ENCODE peak calls at places on chromosome 18, in seven cellular contexts. One of them, this sample, is unnamed. For H3K4me1 and H3K36me3, the result is how much of the 10 kb centered on the place peaks cover.

GRCh38 chr18:10453261-10453884 is 1.1 kb upstream of the APCDD1 start:
- DNase-seq in heart right ventricle: no peak
- DNase-seq in effector memory CD4-positive, alpha-beta T cell: no peak
- DNase-seq in upper lobe of right lung: no peak
- DNase-seq in kidney: no peak
- DNase-seq in upper lobe of left lung: no peak
- DNase-seq in neural progenitor cell: no peak
- DNase-seq in this sample: no peak

GRCh38 chr18:33567705-33568104 is 10.3 kb upstream of the ASXL3 start:
- DNase-seq in effector memory CD4-positive, alpha-beta T cell: no peak
- DNase-seq in heart right ventricle: no peak
- DNase-seq in upper lobe of left lung: no peak
- DNase-seq in neural progenitor cell: no peak
- DNase-seq in kidney: no peak
- DNase-seq in upper lobe of right lung: no peak
- DNase-seq in this sample: no peak

GRCh38 chr18:26806224-26806623 is 59.3 kb downstream of the AQP4 start:
- DNase-seq in upper lobe of left lung: no peak
- DNase-seq in heart right ventricle: no peak
- DNase-seq in neural progenitor cell: no peak
- DNase-seq in kidney: no peak
- DNase-seq in upper lobe of right lung: no peak
- DNase-seq in effector memory CD4-positive, alpha-beta T cell: no peak
- DNase-seq in this sample: no peak

GRCh38 chr18:25223211-25223610 is 128.8 kb downstream of the ZNF521 start:
- DNase-seq in upper lobe of left lung: no peak
- DNase-seq in heart right ventricle: no peak
- DNase-seq in neural progenitor cell: peak
- DNase-seq in kidney: no peak
- DNase-seq in effector memory CD4-positive, alpha-beta T cell: no peak
- DNase-seq in upper lobe of right lung: no peak
- DNase-seq in this sample: no peak

GRCh38 chr18:2856499-2856898 is 9.7 kb downstream of the EMILIN2 start:
- DNase-seq in heart right ventricle: no peak
- DNase-seq in neural progenitor cell: no peak
- DNase-seq in upper lobe of right lung: no peak
- DNase-seq in kidney: no peak
- DNase-seq in upper lobe of left lung: no peak
- DNase-seq in effector memory CD4-positive, alpha-beta T cell: no peak
- DNase-seq in this sample: peak

GRCh38 chr18:67599277-67599676 is 82.8 kb upstream of the DSEL start:
- DNase-seq in heart right ventricle: no peak
- DNase-seq in neural progenitor cell: no peak
- DNase-seq in kidney: no peak
- DNase-seq in upper lobe of right lung: no peak
- DNase-seq in effector memory CD4-positive, alpha-beta T cell: no peak
- DNase-seq in upper lobe of left lung: no peak
- DNase-seq in this sample: no peak

GRCh38 chr18:13159579-13159978 is 59.0 kb upstream of the LDLRAD4 start:
- DNase-seq in neural progenitor cell: peak
- DNase-seq in upper lobe of right lung: no peak
- DNase-seq in heart right ventricle: peak
- DNase-seq in effector memory CD4-positive, alpha-beta T cell: no peak
- DNase-seq in upper lobe of left lung: no peak
- DNase-seq in kidney: no peak
- DNase-seq in this sample: peak

GRCh38 chr18:28905509-28905908 is 728.6 kb upstream of the CDH2 start:
- DNase-seq in neural progenitor cell: no peak
- DNase-seq in effector memory CD4-positive, alpha-beta T cell: no peak
- DNase-seq in heart right ventricle: no peak
- DNase-seq in kidney: no peak
- DNase-seq in upper lobe of right lung: no peak
- DNase-seq in upper lobe of left lung: no peak
- DNase-seq in this sample: no peak

GRCh38 chr18:79902640-79903039 is 48.8 kb downstream of the SLC66A2 start:
- DNase-seq in neural progenitor cell: no peak
- DNase-seq in kidney: no peak
- DNase-seq in upper lobe of left lung: peak
- DNase-seq in effector memory CD4-positive, alpha-beta T cell: no peak
- DNase-seq in upper lobe of right lung: peak
- DNase-seq in heart right ventricle: no peak
- DNase-seq in this sample: no peak

GRCh38 chr18:59748628-59749360 is 51.6 kb upstream of the CCBE1 start:
- DNase-seq in heart right ventricle: no peak
- DNase-seq in effector memory CD4-positive, alpha-beta T cell: no peak
- DNase-seq in upper lobe of right lung: no peak
- DNase-seq in neural progenitor cell: no peak
- DNase-seq in upper lobe of left lung: no peak
- DNase-seq in kidney: no peak
- DNase-seq in this sample: no peak

GRCh38 chr18:23703057-23703986 is 14.1 kb downstream of the LAMA3 start:
- DNase-seq in effector memory CD4-positive, alpha-beta T cell: no peak
- DNase-seq in upper lobe of left lung: no peak
- DNase-seq in upper lobe of right lung: no peak
- DNase-seq in kidney: no peak
- DNase-seq in heart right ventricle: peak
- DNase-seq in neural progenitor cell: peak
- DNase-seq in this sample: peak

GRCh38 chr18:31509571-31509970 is 11.6 kb downstream of the DSG2 start:
- DNase-seq in effector memory CD4-positive, alpha-beta T cell: no peak
- DNase-seq in upper lobe of right lung: no peak
- DNase-seq in upper lobe of left lung: no peak
- DNase-seq in heart right ventricle: no peak
- DNase-seq in neural progenitor cell: no peak
- DNase-seq in kidney: no peak
- DNase-seq in this sample: no peak

GRCh38 chr18:54387631-54388030 is 29.9 kb downstream of the C18orf54 start:
- DNase-seq in effector memory CD4-positive, alpha-beta T cell: no peak
- DNase-seq in upper lobe of right lung: no peak
- DNase-seq in kidney: no peak
- DNase-seq in upper lobe of left lung: no peak
- DNase-seq in heart right ventricle: no peak
- DNase-seq in neural progenitor cell: no peak
- DNase-seq in this sample: no peak

GRCh38 chr18:25727281-25727680 is 363.1 kb downstream of the SS18 start:
- DNase-seq in upper lobe of right lung: no peak
- DNase-seq in kidney: no peak
- DNase-seq in upper lobe of left lung: no peak
- DNase-seq in heart right ventricle: no peak
- DNase-seq in effector memory CD4-positive, alpha-beta T cell: no peak
- DNase-seq in neural progenitor cell: no peak
- DNase-seq in this sample: no peak

GRCh38 chr18:34880403-34880802 is 160.8 kb upstream of the MAPRE2 start:
- DNase-seq in heart right ventricle: no peak
- DNase-seq in effector memory CD4-positive, alpha-beta T cell: no peak
- DNase-seq in neural progenitor cell: no peak
- DNase-seq in upper lobe of left lung: no peak
- DNase-seq in upper lobe of right lung: no peak
- DNase-seq in kidney: no peak
- DNase-seq in this sample: no peak

GRCh38 chr18:51726614-51727013 is 529.1 kb upstream of the MEX3C start:
- DNase-seq in neural progenitor cell: no peak
- DNase-seq in kidney: no peak
- DNase-seq in heart right ventricle: no peak
- DNase-seq in upper lobe of right lung: no peak
- DNase-seq in effector memory CD4-positive, alpha-beta T cell: no peak
- DNase-seq in upper lobe of left lung: no peak
- DNase-seq in this sample: no peak

GRCh38 chr18:52888014-52888413 is 548.0 kb downstream of the DCC start:
- DNase-seq in neural progenitor cell: peak
- DNase-seq in upper lobe of left lung: no peak
- DNase-seq in upper lobe of right lung: no peak
- DNase-seq in heart right ventricle: no peak
- DNase-seq in effector memory CD4-positive, alpha-beta T cell: no peak
- DNase-seq in kidney: no peak
- DNase-seq in this sample: no peak

GRCh38 chr18:30889582-30890301 is 152.8 kb downstream of the DSC3 start:
- DNase-seq in neural progenitor cell: peak
- DNase-seq in effector memory CD4-positive, alpha-beta T cell: no peak
- DNase-seq in upper lobe of right lung: no peak
- DNase-seq in heart right ventricle: no peak
- DNase-seq in kidney: no peak
- DNase-seq in upper lobe of left lung: no peak
- DNase-seq in this sample: no peak

GRCh38 chr18:48133675-48134251 is 203.3 kb upstream of the SMAD2 start:
- DNase-seq in neural progenitor cell: no peak
- DNase-seq in kidney: no peak
- DNase-seq in upper lobe of left lung: no peak
- DNase-seq in heart right ventricle: no peak
- DNase-seq in effector memory CD4-positive, alpha-beta T cell: no peak
- DNase-seq in upper lobe of right lung: no peak
- DNase-seq in this sample: no peak

GRCh38 chr18:22935431-22935830 is 2.3 kb downstream of the RBBP8 start:
- DNase-seq in kidney: no peak
- DNase-seq in upper lobe of left lung: no peak
- DNase-seq in effector memory CD4-positive, alpha-beta T cell: no peak
- DNase-seq in upper lobe of right lung: no peak
- DNase-seq in heart right ventricle: no peak
- DNase-seq in neural progenitor cell: peak
- DNase-seq in this sample: no peak

GRCh38 chr18:65753520-65753919 is 2.7 kb downstream of the CDH7 start:
- DNase-seq in neural progenitor cell: peak
- DNase-seq in upper lobe of right lung: no peak
- DNase-seq in kidney: no peak
- DNase-seq in heart right ventricle: no peak
- DNase-seq in upper lobe of left lung: no peak
- DNase-seq in effector memory CD4-positive, alpha-beta T cell: no peak
- DNase-seq in this sample: no peak

GRCh38 chr18:62484941-62485340 is 37.9 kb upstream of the ZCCHC2 start:
- DNase-seq in upper lobe of left lung: no peak
- DNase-seq in kidney: no peak
- DNase-seq in heart right ventricle: no peak
- DNase-seq in effector memory CD4-positive, alpha-beta T cell: no peak
- DNase-seq in neural progenitor cell: no peak
- DNase-seq in upper lobe of right lung: no peak
- DNase-seq in this sample: no peak

GRCh38 chr18:21386523-21387240 is 144.7 kb downstream of the GREB1L start:
- DNase-seq in upper lobe of left lung: no peak
- DNase-seq in heart right ventricle: no peak
- DNase-seq in neural progenitor cell: no peak
- DNase-seq in kidney: no peak
- DNase-seq in effector memory CD4-positive, alpha-beta T cell: no peak
- DNase-seq in upper lobe of right lung: no peak
- DNase-seq in this sample: no peak

GRCh38 chr18:23574611-23575308 is 11.5 kb downstream of the NPC1 start:
- DNase-seq in upper lobe of left lung: no peak
- DNase-seq in heart right ventricle: no peak
- DNase-seq in effector memory CD4-positive, alpha-beta T cell: no peak
- DNase-seq in kidney: no peak
- DNase-seq in upper lobe of right lung: no peak
- DNase-seq in neural progenitor cell: no peak
- DNase-seq in this sample: no peak

GRCh38 chr18:51603111-51603510 is 405.6 kb upstream of the MEX3C start:
- DNase-seq in effector memory CD4-positive, alpha-beta T cell: no peak
- DNase-seq in heart right ventricle: no peak
- DNase-seq in neural progenitor cell: peak
- DNase-seq in kidney: no peak
- DNase-seq in upper lobe of right lung: no peak
- DNase-seq in upper lobe of left lung: no peak
- DNase-seq in this sample: no peak

GRCh38 chr18:53147472-53147871 is 807.5 kb downstream of the DCC start:
- DNase-seq in effector memory CD4-positive, alpha-beta T cell: no peak
- DNase-seq in kidney: no peak
- DNase-seq in heart right ventricle: no peak
- DNase-seq in upper lobe of right lung: no peak
- DNase-seq in upper lobe of left lung: no peak
- DNase-seq in neural progenitor cell: no peak
- DNase-seq in this sample: no peak

GRCh38 chr18:12628706-12629702 is 28.9 kb downstream of the SPIRE1 start:
- DNase-seq in upper lobe of right lung: no peak
- DNase-seq in neural progenitor cell: no peak
- DNase-seq in heart right ventricle: no peak
- DNase-seq in effector memory CD4-positive, alpha-beta T cell: no peak
- DNase-seq in kidney: no peak
- DNase-seq in upper lobe of left lung: no peak
- DNase-seq in this sample: no peak

GRCh38 chr18:22710628-22711380 is 222.3 kb upstream of the RBBP8 start:
- DNase-seq in upper lobe of left lung: peak
- DNase-seq in upper lobe of right lung: peak
- DNase-seq in heart right ventricle: peak
- DNase-seq in effector memory CD4-positive, alpha-beta T cell: no peak
- DNase-seq in neural progenitor cell: peak
- DNase-seq in kidney: peak
- DNase-seq in this sample: no peak

GRCh38 chr18:21327101-21327500 is 85.1 kb downstream of the GREB1L start:
- DNase-seq in neural progenitor cell: no peak
- DNase-seq in kidney: no peak
- DNase-seq in upper lobe of right lung: no peak
- DNase-seq in effector memory CD4-positive, alpha-beta T cell: no peak
- DNase-seq in upper lobe of left lung: no peak
- DNase-seq in heart right ventricle: no peak
- DNase-seq in this sample: no peak

DNA sequence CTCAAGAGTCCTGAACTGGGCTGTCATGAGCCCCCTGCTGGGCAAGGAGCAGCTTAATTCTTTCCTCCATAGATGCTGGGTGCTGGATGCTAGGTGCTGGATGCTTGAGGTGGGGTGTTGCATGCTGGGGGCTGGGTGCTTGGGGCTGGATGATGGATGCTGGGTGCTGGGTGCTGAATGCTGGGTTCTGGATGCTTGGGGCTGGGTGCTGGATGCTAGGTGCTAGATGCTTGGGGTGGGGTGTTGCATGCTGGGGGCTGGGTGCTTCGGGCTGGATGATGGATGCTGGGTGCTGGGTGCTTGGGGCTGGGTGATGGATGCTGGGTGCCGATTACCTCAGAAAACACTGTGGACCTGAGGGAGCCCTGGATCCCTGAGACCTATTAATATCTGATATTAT is 837.7 kb downstream of the GALR1 start:
- DNase-seq in kidney: no peak
- DNase-seq in upper lobe of left lung: no peak
- DNase-seq in upper lobe of right lung: no peak
- DNase-seq in neural progenitor cell: no peak
- DNase-seq in heart right ventricle: no peak
- DNase-seq in effector memory CD4-positive, alpha-beta T cell: no peak
- DNase-seq in this sample: no peak
- H3K4me1 ChIP-seq in kidney: under half
- H3K4me1 ChIP-seq in upper lobe of left lung: under half
- H3K4me1 ChIP-seq in upper lobe of right lung: under half
- H3K4me1 ChIP-seq in neural progenitor cell: under half
- H3K4me1 ChIP-seq in heart right ventricle: under half
- H3K4me1 ChIP-seq in effector memory CD4-positive, alpha-beta T cell: under half
- H3K4me1 ChIP-seq in this sample: under half

GRCh38 chr18:7647500-7647899 is 80.4 kb downstream of the PTPRM start:
- DNase-seq in upper lobe of left lung: no peak
- DNase-seq in kidney: no peak
- DNase-seq in neural progenitor cell: no peak
- DNase-seq in upper lobe of right lung: no peak
- DNase-seq in effector memory CD4-positive, alpha-beta T cell: no peak
- DNase-seq in heart right ventricle: no peak
- DNase-seq in this sample: no peak
- H3K36me3 ChIP-seq in upper lobe of left lung: under half
- H3K36me3 ChIP-seq in kidney: under half
- H3K36me3 ChIP-seq in neural progenitor cell: under half
- H3K36me3 ChIP-seq in upper lobe of right lung: under half
- H3K36me3 ChIP-seq in effector memory CD4-positive, alpha-beta T cell: under half
- H3K36me3 ChIP-seq in heart right ventricle: under half
- H3K36me3 ChIP-seq in this sample: under half

GRCh38 chr18:45844938-45845337 is 19.5 kb downstream of the SIGLEC15 start:
- DNase-seq in heart right ventricle: no peak
- DNase-seq in neural progenitor cell: no peak
- DNase-seq in kidney: no peak
- DNase-seq in upper lobe of right lung: no peak
- DNase-seq in effector memory CD4-positive, alpha-beta T cell: no peak
- DNase-seq in upper lobe of left lung: no peak
- DNase-seq in this sample: no peak
- H3K4me3 ChIP-seq in heart right ventricle: no peak
- H3K4me3 ChIP-seq in neural progenitor cell: no peak
- H3K4me3 ChIP-seq in kidney: no peak
- H3K4me3 ChIP-seq in upper lobe of right lung: no peak
- H3K4me3 ChIP-seq in effector memory CD4-positive, alpha-beta T cell: no peak
- H3K4me3 ChIP-seq in upper lobe of left lung: no peak
- H3K4me3 ChIP-seq in this sample: no peak

GRCh38 chr18:8625693-8626092 is 16.5 kb downstream of the RAB12 start:
- DNase-seq in upper lobe of right lung: no peak
- DNase-seq in upper lobe of left lung: peak
- DNase-seq in kidney: no peak
- DNase-seq in neural progenitor cell: no peak
- DNase-seq in effector memory CD4-positive, alpha-beta T cell: no peak
- DNase-seq in heart right ventricle: no peak
- DNase-seq in this sample: no peak
- H3K4me1 ChIP-seq in upper lobe of right lung: under half
- H3K4me1 ChIP-seq in upper lobe of left lung: under half
- H3K4me1 ChIP-seq in kidney: under half
- H3K4me1 ChIP-seq in neural progenitor cell: under half
- H3K4me1 ChIP-seq in effector memory CD4-positive, alpha-beta T cell: under half
- H3K4me1 ChIP-seq in heart right ventricle: under half
- H3K4me1 ChIP-seq in this sample: under half